ENCODE peak calls at places on chromosomes 3 and 15, in four cellular contexts. One of them, this sample, is unnamed.

GRCh38 chr15:82995938-82996337 is 9.9 kb downstream of the RAMAC start:
- DNase-seq in uterus: no peak
- DNase-seq in prostate gland: no peak
- DNase-seq in Peyer's patch: no peak
- DNase-seq in this sample: no peak

GRCh38 chr3:153640689-153641308 is 478.8 kb downstream of the RAP2B start:
- DNase-seq in uterus: no peak
- DNase-seq in prostate gland: no peak
- DNase-seq in Peyer's patch: peak
- DNase-seq in this sample: no peak

GRCh38 chr3:124597979-124598378 is 132.3 kb upstream of the UMPS start:
- DNase-seq in uterus: no peak
- DNase-seq in prostate gland: no peak
- DNase-seq in Peyer's patch: no peak
- DNase-seq in this sample: no peak

GRCh38 chr3:178203152-178203551 is 333.1 kb upstream of the KCNMB2 start:
- DNase-seq in uterus: no peak
- DNase-seq in prostate gland: no peak
- DNase-seq in Peyer's patch: no peak
- DNase-seq in this sample: no peak

GRCh38 chr3:15331606-15332404 is 581 bp downstream of the SH3BP5 start:
- DNase-seq in uterus: peak
- DNase-seq in prostate gland: no peak
- DNase-seq in Peyer's patch: peak
- DNase-seq in this sample: peak

GRCh38 chr3:195802795-195803194 is 8.9 kb downstream of the MUC4 start:
- DNase-seq in uterus: no peak
- DNase-seq in prostate gland: no peak
- DNase-seq in Peyer's patch: no peak
- DNase-seq in this sample: no peak

GRCh38 chr3:102165367-102165766 is 269.4 kb upstream of the ZPLD1 start:
- DNase-seq in uterus: no peak
- DNase-seq in prostate gland: no peak
- DNase-seq in Peyer's patch: no peak
- DNase-seq in this sample: no peak

GRCh38 chr3:46866032-46866595 is 2.9 kb upstream of the MYL3 start:
- DNase-seq in uterus: no peak
- DNase-seq in prostate gland: no peak
- DNase-seq in Peyer's patch: no peak
- DNase-seq in this sample: no peak

GRCh38 chr15:75750261-75751050 is 37.8 kb upstream of the CSPG4 start:
- DNase-seq in uterus: no peak
- DNase-seq in prostate gland: no peak
- DNase-seq in Peyer's patch: peak
- DNase-seq in this sample: peak

GRCh38 chr15:42082832-42083604 is 11.3 kb downstream of the PLA2G4D start:
- DNase-seq in uterus: no peak
- DNase-seq in prostate gland: no peak
- DNase-seq in Peyer's patch: no peak
- DNase-seq in this sample: no peak

GRCh38 chr3:107431048-107431297 is 53.7 kb downstream of the CCDC54 start:
- DNase-seq in uterus: peak
- DNase-seq in prostate gland: peak
- DNase-seq in Peyer's patch: no peak
- DNase-seq in this sample: no peak

GRCh38 chr3:153756816-153757215 is 364.4 kb upstream of the ARHGEF26 start:
- DNase-seq in uterus: no peak
- DNase-seq in prostate gland: no peak
- DNase-seq in Peyer's patch: no peak
- DNase-seq in this sample: no peak

GRCh38 chr15:89128320-89129122 is 40.3 kb downstream of the ABHD2 start:
- DNase-seq in uterus: no peak
- DNase-seq in prostate gland: no peak
- DNase-seq in Peyer's patch: no peak
- DNase-seq in this sample: no peak

GRCh38 chr15:71003314-71003713 is 110.7 kb downstream of the LRRC49 start:
- DNase-seq in uterus: no peak
- DNase-seq in prostate gland: no peak
- DNase-seq in Peyer's patch: no peak
- DNase-seq in this sample: no peak

GRCh38 chr3:71784201-71784913 is 591 bp downstream of the PROK2 start:
- DNase-seq in uterus: no peak
- DNase-seq in prostate gland: no peak
- DNase-seq in Peyer's patch: no peak
- DNase-seq in this sample: no peak

GRCh38 chr3:54034971-54035370 is 87.4 kb upstream of the CACNA2D3 start:
- DNase-seq in uterus: no peak
- DNase-seq in prostate gland: no peak
- DNase-seq in Peyer's patch: no peak
- DNase-seq in this sample: no peak

GRCh38 chr3:126314305-126315082 is 42.7 kb downstream of the KLF15 start:
- DNase-seq in uterus: no peak
- DNase-seq in prostate gland: no peak
- DNase-seq in Peyer's patch: no peak
- DNase-seq in this sample: no peak

GRCh38 chr3:14783480-14784086 is 35.2 kb upstream of the FGD5 start:
- DNase-seq in uterus: no peak
- DNase-seq in prostate gland: no peak
- DNase-seq in Peyer's patch: no peak
- DNase-seq in this sample: no peak

GRCh38 chr3:120908803-120909601 is 997 bp downstream of the STXBP5L start:
- DNase-seq in uterus: peak
- DNase-seq in prostate gland: no peak
- DNase-seq in Peyer's patch: no peak
- DNase-seq in this sample: no peak

GRCh38 chr3:79414035-79414434 is 353.8 kb downstream of the ROBO1 start:
- DNase-seq in uterus: no peak
- DNase-seq in prostate gland: no peak
- DNase-seq in Peyer's patch: no peak
- DNase-seq in this sample: no peak

GRCh38 chr3:111745786-111746185 is 113.3 kb upstream of the PHLDB2 start:
- DNase-seq in uterus: no peak
- DNase-seq in prostate gland: no peak
- DNase-seq in Peyer's patch: no peak
- DNase-seq in this sample: no peak

GRCh38 chr15:98160236-98160635 is 199.7 kb downstream of the ARRDC4 start:
- DNase-seq in uterus: no peak
- DNase-seq in prostate gland: no peak
- DNase-seq in Peyer's patch: peak
- DNase-seq in this sample: no peak

GRCh38 chr3:86578071-86578470 is 412.9 kb downstream of the VGLL3 start:
- DNase-seq in uterus: no peak
- DNase-seq in prostate gland: no peak
- DNase-seq in Peyer's patch: no peak
- DNase-seq in this sample: no peak

GRCh38 chr3:185153170-185153733 is 392 bp upstream of the C3orf70 start:
- DNase-seq in uterus: no peak
- DNase-seq in prostate gland: no peak
- DNase-seq in Peyer's patch: no peak
- DNase-seq in this sample: no peak

GRCh38 chr3:156643729-156644389 is 30.5 kb upstream of the TIPARP start:
- DNase-seq in uterus: no peak
- DNase-seq in prostate gland: no peak
- DNase-seq in Peyer's patch: peak
- DNase-seq in this sample: no peak

GRCh38 chr3:168096210-168096795 is 579 bp upstream of the GOLIM4 start:
- DNase-seq in uterus: no peak
- DNase-seq in prostate gland: no peak
- DNase-seq in Peyer's patch: peak
- DNase-seq in this sample: peak

GRCh38 chr3:45881031-45882022 is 5.0 kb upstream of the CCR9 start:
- DNase-seq in uterus: no peak
- DNase-seq in prostate gland: no peak
- DNase-seq in Peyer's patch: peak
- DNase-seq in this sample: no peak

GRCh38 chr15:33007295-33007855 is 187.1 kb downstream of the FMN1 start:
- DNase-seq in uterus: no peak
- DNase-seq in prostate gland: no peak
- DNase-seq in Peyer's patch: no peak
- DNase-seq in this sample: no peak

GRCh38 chr15:95520922-95521321 is 809.6 kb upstream of the NR2F2 start:
- DNase-seq in uterus: no peak
- DNase-seq in prostate gland: no peak
- DNase-seq in Peyer's patch: no peak
- DNase-seq in this sample: no peak

GRCh38 chr15:57320543-57321220 is 55.6 kb upstream of the CGNL1 start:
- DNase-seq in uterus: no peak
- DNase-seq in prostate gland: no peak
- DNase-seq in Peyer's patch: no peak
- DNase-seq in this sample: no peak

GRCh38 chr15:64096486-64097431 is 977 bp downstream of the SNX1 start:
- DNase-seq in uterus: no peak
- DNase-seq in prostate gland: no peak
- DNase-seq in Peyer's patch: no peak
- DNase-seq in this sample: no peak

GRCh38 chr15:40754883-40755815 is at the start of gene RMDN3:
- DNase-seq in uterus: peak
- DNase-seq in prostate gland: peak
- DNase-seq in Peyer's patch: peak
- DNase-seq in this sample: peak

GRCh38 chr3:32568953-32569352 is 1.7 kb downstream of the DYNC1LI1 start:
- DNase-seq in uterus: no peak
- DNase-seq in prostate gland: no peak
- DNase-seq in Peyer's patch: no peak
- DNase-seq in this sample: no peak

GRCh38 chr3:2024713-2025112 is 74.0 kb upstream of the CNTN4 start:
- DNase-seq in uterus: no peak
- DNase-seq in prostate gland: no peak
- DNase-seq in Peyer's patch: no peak
- DNase-seq in this sample: no peak

GRCh38 chr3:171935261-171936123 is 92.3 kb downstream of the TMEM212 start:
- DNase-seq in uterus: no peak
- DNase-seq in prostate gland: no peak
- DNase-seq in Peyer's patch: no peak
- DNase-seq in this sample: no peak

GRCh38 chr15:90905306-90906180 is 2.4 kb downstream of the MAN2A2 start:
- DNase-seq in uterus: no peak
- DNase-seq in prostate gland: no peak
- DNase-seq in Peyer's patch: no peak
- DNase-seq in this sample: no peak

GRCh38 chr15:90902656-90902995 is 476 bp upstream of the MAN2A2 start:
- DNase-seq in uterus: no peak
- DNase-seq in prostate gland: no peak
- DNase-seq in Peyer's patch: no peak
- DNase-seq in this sample: no peak

GRCh38 chr15:90902996-90903732 is at the start of gene MAN2A2:
- DNase-seq in uterus: peak
- DNase-seq in prostate gland: peak
- DNase-seq in Peyer's patch: peak
- DNase-seq in this sample: peak

GRCh38 chr15:90904746-90905145 is 1.6 kb downstream of the MAN2A2 start:
- DNase-seq in uterus: no peak
- DNase-seq in prostate gland: no peak
- DNase-seq in Peyer's patch: no peak
- DNase-seq in this sample: no peak

GRCh38 chr15:90903733-90904536 is 833 bp downstream of the MAN2A2 start:
- DNase-seq in uterus: no peak
- DNase-seq in prostate gland: no peak
- DNase-seq in Peyer's patch: no peak
- DNase-seq in this sample: no peak
- TF ChIP-seq CTCF in uterus: no peak
- TF ChIP-seq CTCF in prostate gland: no peak
- TF ChIP-seq CTCF in Peyer's patch: no peak
- TF ChIP-seq CTCF in this sample: no peak

GRCh38 chr3:105502333-105502732 is 135.6 kb downstream of the ALCAM start:
- DNase-seq in uterus: no peak
- DNase-seq in prostate gland: no peak
- DNase-seq in Peyer's patch: no peak
- DNase-seq in this sample: no peak

GRCh38 chr3:105505167-105505566 is 138.5 kb downstream of the ALCAM start:
- DNase-seq in uterus: no peak
- DNase-seq in prostate gland: no peak
- DNase-seq in Peyer's patch: no peak
- DNase-seq in this sample: no peak

GRCh38 chr3:105503191-105503593 is 136.5 kb downstream of the ALCAM start:
- DNase-seq in uterus: no peak
- DNase-seq in prostate gland: no peak
- DNase-seq in Peyer's patch: no peak
- DNase-seq in this sample: no peak

DNA sequence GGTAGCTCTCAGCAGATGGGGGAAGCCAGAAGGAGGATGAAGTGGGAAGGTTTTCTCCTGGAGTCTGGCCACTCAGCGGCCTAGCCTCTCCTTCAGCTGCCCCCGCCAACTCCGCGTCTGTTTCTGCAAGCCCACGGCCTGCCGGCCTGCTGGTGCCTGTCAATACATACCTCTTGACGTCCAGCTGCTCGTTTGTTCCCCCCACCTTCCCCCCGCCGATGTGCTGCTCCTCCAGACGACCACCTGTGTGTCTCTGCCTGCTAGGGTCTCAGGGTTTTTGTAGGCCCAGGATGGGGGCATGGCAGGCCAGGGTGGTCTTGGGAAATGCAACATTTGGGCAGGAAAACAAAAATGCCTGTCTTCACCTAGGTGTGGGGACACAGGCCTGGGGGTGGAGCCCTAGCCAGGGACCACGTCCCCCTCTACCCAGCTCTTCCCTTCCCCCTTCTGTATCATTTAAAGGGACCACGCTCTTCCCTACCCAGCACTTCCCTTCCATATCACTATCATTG is 137.8 kb downstream of the ALCAM start:
- DNase-seq in uterus: no peak
- DNase-seq in prostate gland: no peak
- DNase-seq in Peyer's patch: no peak
- DNase-seq in this sample: no peak
- TF ChIP-seq POLR2A in uterus: no peak
- TF ChIP-seq POLR2A in prostate gland: no peak
- TF ChIP-seq POLR2A in Peyer's patch: no peak
- TF ChIP-seq POLR2A in this sample: no peak

DNA sequence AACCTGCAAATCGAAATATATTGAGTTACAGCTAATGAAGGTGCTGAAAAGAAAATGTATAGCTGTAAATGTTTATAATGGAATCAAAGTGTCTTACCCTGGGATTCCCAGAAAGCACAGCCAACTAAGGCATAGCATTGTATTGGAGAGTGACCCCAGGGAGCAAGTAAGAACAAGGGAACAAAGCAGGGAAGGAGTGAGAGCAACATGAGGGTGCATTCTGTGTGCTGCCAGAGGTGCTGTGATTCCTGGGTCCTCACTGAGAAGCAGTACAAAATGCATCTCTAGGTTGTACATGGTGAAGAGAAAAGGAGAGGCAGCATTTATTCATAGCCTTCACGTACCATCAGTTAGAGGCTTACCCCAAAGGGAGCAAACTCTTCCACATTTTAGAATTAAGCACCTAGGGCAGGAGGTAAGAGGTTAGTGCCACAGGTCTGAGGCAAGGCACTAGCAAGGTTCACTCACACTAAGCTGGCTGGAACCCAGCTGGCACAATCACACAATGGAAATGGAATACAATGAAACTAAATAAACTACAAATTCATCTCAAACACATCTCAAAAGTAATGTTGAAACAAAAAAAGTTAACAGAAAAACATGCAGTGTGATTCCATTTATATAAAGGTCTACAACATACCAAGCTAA is 151.5 kb upstream of the C2CD4B start:
- DNase-seq in uterus: no peak
- DNase-seq in prostate gland: no peak
- DNase-seq in Peyer's patch: no peak
- DNase-seq in this sample: no peak
- TF ChIP-seq CTCF in uterus: no peak
- TF ChIP-seq CTCF in prostate gland: no peak
- TF ChIP-seq CTCF in Peyer's patch: no peak
- TF ChIP-seq CTCF in this sample: no peak

GRCh38 chr3:13019243-13019701 is 54.0 kb downstream of the IQSEC1 start:
- DNase-seq in uterus: no peak
- DNase-seq in prostate gland: no peak
- DNase-seq in Peyer's patch: no peak
- DNase-seq in this sample: no peak
- TF ChIP-seq POLR2A in uterus: no peak
- TF ChIP-seq POLR2A in prostate gland: no peak
- TF ChIP-seq POLR2A in Peyer's patch: no peak
- TF ChIP-seq POLR2A in this sample: no peak